ENCODE peak calls at places on chromosomes 4 and X, in four cellular contexts. T is GM12891, R is K562, B is H1. Z is an unnamed sample.
A peak's percentile ranks its signal among the peaks of the same experiment; 100 is the strongest.

GRCh38 chr4:55838952-55839351 is 14.5 kb upstream of the EXOC1 start:
- DNase-seq in B (no peak), R (no peak), T (no peak), Z (no peak)

GRCh38 chrX:119685225-119686066 is 7.5 kb downstream of the SEPTIN6 start:
- DNase-seq in R (peak; percentile 65), T (no peak), B (no peak), Z (no peak)

GRCh38 chr4:174553828-174554227 is 31.5 kb upstream of the HPGD start:
- DNase-seq in R (no peak), B (no peak), T (no peak), Z (no peak)

GRCh38 chrX:47648376-47648775 is 2.0 kb downstream of the ELK1 start:
- DNase-seq in T (no peak), B (no peak), R (no peak), Z (no peak)

GRCh38 chrX:22116585-22117546 is 84.7 kb downstream of the PHEX start:
- DNase-seq in T (no peak), B (no peak), R (no peak), Z (no peak)

GRCh38 chrX:135302269-135302873 is 6.9 kb upstream of the ETDC start:
- DNase-seq in R (no peak), B (no peak), T (no peak), Z (no peak)

GRCh38 chr4:30776921-30777415 is 56.8 kb downstream of the PCDH7 start:
- DNase-seq in B (no peak), T (no peak), R (no peak), Z (no peak)

GRCh38 chr4:102196221-102196620 is 149.1 kb downstream of the SLC39A8 start:
- DNase-seq in R (no peak), T (no peak), B (no peak), Z (no peak)

GRCh38 chr4:76704133-76704881 is 193.6 kb downstream of the SOWAHB start:
- DNase-seq in R (no peak), B (no peak), T (no peak), Z (no peak)

GRCh38 chr4:137307806-137308205 is 224.5 kb downstream of the PCDH18 start:
- DNase-seq in B (no peak), T (no peak), R (no peak), Z (no peak)

GRCh38 chr4:3418029-3418762 is 23.6 kb upstream of the HGFAC start:
- DNase-seq in B (no peak), R (no peak), T (no peak), Z (no peak)

GRCh38 chr4:96170198-96170597 is 330.3 kb downstream of the PDHA2 start:
- DNase-seq in T (peak; percentile 1), R (peak; percentile 74), B (no peak), Z (peak; percentile 1)

GRCh38 chr4:72779256-72779655 is 210.2 kb upstream of the ADAMTS3 start:
- DNase-seq in T (no peak), B (no peak), R (no peak), Z (no peak)

GRCh38 chr4:110160616-110161015 is 37.8 kb downstream of the ELOVL6 start:
- DNase-seq in B (no peak), T (no peak), R (no peak), Z (no peak)

GRCh38 chr4:54015421-54016065 is 48.9 kb downstream of the CHIC2 start:
- DNase-seq in R (no peak), T (no peak), B (peak; percentile 49), Z (no peak)

GRCh38 chrX:97936296-97936695 is 1052.6 kb downstream of the RPA4 start:
- DNase-seq in R (no peak), T (no peak), B (no peak), Z (no peak)

GRCh38 chrX:86051741-86052140 is 4.4 kb upstream of the CHM start:
- DNase-seq in B (no peak), R (no peak), T (no peak), Z (no peak)

GRCh38 chr4:37922323-37922722 is 31.4 kb downstream of the TBC1D1 start:
- DNase-seq in T (no peak), R (no peak), B (no peak), Z (no peak)

GRCh38 chr4:185803015-185803414 is 9.0 kb downstream of the SORBS2 start:
- DNase-seq in R (no peak), T (no peak), B (no peak), Z (no peak)

GRCh38 chr4:139083533-139084424 is 68.2 kb downstream of the NOCT start:
- DNase-seq in B (no peak), R (peak; percentile 92), T (peak; percentile 66), Z (peak; percentile 48)
- TF ChIP-seq POLR2A in B (peak; percentile 25), R (peak; percentile 85), T (peak; percentile 77), Z (peak; percentile 81)

GRCh38 chr4:118969359-118969758 is 80.7 kb downstream of the SYNPO2 start:
- DNase-seq in B (no peak), T (no peak), R (peak; percentile 28), Z (no peak)
- TF ChIP-seq POLR2AphosphoS5 in B (no peak), T (no peak), R (no peak), Z (no peak)

GRCh38 chrX:31932769-31933168 is 860.9 kb upstream of the FTHL17 start:
- DNase-seq in R (no peak), B (no peak), T (no peak), Z (no peak)

GRCh38 chrX:31934842-31935241 is 863.0 kb upstream of the FTHL17 start:
- DNase-seq in R (no peak), T (no peak), B (no peak), Z (no peak)

GRCh38 chrX:31929366-31929765 is 857.5 kb upstream of the FTHL17 start:
- DNase-seq in R (no peak), B (no peak), T (no peak), Z (no peak)

DNA sequence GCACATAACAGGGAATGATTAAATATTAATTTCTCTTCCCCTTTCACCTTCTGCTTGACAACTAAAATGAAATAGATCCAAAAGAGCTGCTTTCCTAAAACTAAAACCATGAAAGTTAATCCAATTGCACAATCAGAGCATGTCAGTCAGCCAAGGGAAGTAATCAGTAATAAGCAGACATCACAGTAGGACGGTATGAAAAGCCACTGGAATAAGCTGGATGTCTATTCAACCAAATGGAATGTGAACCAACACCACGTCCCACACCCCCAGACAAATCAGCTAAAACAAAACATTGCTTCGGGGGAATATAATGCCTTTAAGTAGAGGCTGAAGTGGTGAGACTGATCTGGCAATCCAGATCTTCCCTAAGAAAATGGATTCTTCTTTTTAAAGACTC is 859.4 kb upstream of the FTHL17 start:
- DNase-seq in R (no peak), T (no peak), B (no peak), Z (no peak)
- TF ChIP-seq TAF1 in R (no peak), T (no peak), B (no peak), Z (no peak)

GRCh38 chr4:158809611-158810486 is 41.0 kb downstream of the FNIP2 start:
- DNase-seq in T (no peak), B (no peak), R (peak; percentile 53), Z (no peak)
- TF ChIP-seq POLR2A in T (no peak), B (no peak), R (no peak), Z (no peak)

GRCh38 chr4:15870079-15870478 is 68.5 kb downstream of the FGFBP1 start:
- DNase-seq in R (peak; percentile 10), B (no peak), T (no peak), Z (no peak)
- TF ChIP-seq POLR2AphosphoS5 in R (no peak), B (no peak), T (no peak), Z (no peak)

GRCh38 chrX:70262952-70263567 is 3.1 kb upstream of the P2RY4 start:
- DNase-seq in B (peak; percentile 25), R (peak; percentile 60), T (no peak), Z (no peak)
- TF ChIP-seq TAF1 in B (no peak), R (no peak), T (no peak), Z (no peak)

DNA sequence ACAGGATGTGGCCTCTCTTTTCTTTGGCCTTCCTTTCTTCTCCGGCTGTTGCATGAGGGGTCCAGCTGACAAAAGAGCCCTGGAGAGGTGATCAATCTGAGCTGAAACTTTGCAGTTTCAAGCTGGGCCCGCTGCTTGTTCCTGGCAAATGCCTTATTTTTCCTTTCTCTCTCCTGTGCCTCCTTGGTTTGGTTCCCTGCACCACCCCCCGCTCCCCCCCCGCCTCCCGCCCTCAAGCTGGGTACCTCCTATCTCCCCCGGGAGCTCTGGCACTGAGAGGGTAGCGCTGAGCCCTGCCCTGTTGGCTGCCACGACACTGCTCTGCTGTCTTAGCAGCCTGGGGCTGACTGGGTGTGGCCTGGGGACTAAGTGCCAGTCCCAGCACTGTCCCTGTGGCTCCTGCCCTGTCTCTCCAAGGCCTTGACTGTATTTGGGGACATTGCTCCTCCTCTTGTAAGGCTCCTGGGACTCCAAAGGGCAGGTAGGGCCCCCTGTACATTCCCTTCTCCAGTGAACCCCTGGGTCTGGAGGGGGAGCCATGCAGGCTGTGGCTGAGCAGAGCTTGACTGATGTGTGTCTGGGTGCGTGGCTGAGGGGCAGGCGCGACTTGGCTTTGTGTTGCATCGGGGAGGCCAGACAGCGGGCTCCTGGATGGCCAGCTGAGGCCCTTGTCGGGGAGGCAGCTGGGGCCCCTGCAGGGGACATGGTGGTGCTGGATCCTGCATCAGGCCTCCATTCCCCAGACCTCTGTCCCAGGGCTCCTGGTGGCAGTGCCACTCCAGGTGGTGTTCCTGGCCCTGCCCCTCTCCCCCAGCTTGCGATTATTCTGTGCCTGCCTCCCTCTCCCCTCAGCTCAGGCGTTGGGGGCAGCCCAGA is 1.1 kb downstream of the PLXNA3 start:
- DNase-seq in T (no peak), R (no peak), B (no peak), Z (no peak)
- TF ChIP-seq POLR2A in T (no peak), R (no peak), B (no peak), Z (no peak)

DNA sequence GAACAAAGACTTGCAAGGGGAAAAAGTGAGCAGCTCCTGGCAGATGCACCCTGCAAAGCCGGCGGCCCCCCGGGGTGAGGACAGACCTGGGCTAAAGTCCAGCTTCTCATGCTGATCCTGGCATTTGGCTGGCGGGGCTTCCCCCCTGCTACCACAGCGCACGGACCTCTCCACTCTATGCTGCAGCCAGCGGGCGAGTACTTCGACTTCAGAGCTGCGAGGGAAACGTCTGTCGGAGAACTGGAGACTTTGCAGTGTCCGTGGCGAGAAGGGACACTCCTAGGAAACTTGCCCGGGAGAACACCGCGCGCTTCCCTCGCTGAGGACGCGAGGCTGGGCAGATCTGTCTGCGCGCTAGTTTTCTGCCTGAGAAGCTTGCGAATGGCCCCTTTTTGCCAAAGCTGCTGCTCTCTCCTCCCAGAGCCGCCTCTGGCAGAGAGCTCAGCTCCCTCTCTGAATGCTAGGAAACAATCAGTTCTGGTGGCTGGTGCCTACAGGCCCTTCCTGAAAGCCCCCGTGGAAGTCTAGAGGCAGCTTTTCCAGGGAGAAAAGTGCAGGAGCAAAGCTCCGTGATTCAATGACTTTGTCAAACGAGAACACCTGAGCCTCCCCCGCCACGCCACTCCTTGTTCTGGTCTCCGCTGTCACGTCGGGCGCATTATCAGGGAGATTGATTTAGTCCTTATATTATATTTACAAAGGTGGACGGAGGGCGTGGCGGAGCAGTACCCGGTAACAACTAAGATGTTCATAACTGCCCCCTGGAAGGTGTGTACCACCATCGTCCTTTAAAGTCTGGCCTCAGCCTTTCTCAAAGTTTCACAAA is 284.0 kb downstream of the PACRGL start:
- DNase-seq in B (peak; percentile 10), T (no peak), R (no peak), Z (no peak)
- TF ChIP-seq POLR2AphosphoS5 in B (no peak), T (no peak), R (no peak), Z (no peak)

GRCh38 chrX:14027031-14027430 is 2.7 kb downstream of the GEMIN8 start:
- DNase-seq in R (no peak), B (no peak), T (no peak), Z (no peak)
- TF ChIP-seq TAF1 in R (no peak), B (no peak), T (no peak), Z (no peak)

Z was measured in GM12892.